ENCODE peak calls at places on chromosome 15, in six cellular contexts. One of them, this sample, is unnamed. For H3K36me3, the result is how much of the 10 kb centered on the place peaks cover.

GRCh38 chr15:40286061-40286532 is 3.2 kb upstream of the ANKRD63 start:
- DNase-seq in transverse colon: no peak
- DNase-seq in testis: no peak
- DNase-seq in H1: no peak
- DNase-seq in HCT116: no peak
- DNase-seq in K562: no peak
- DNase-seq in this sample: no peak

GRCh38 chr15:81235781-81236507 is 39.3 kb downstream of the IL16 start:
- DNase-seq in transverse colon: no peak
- DNase-seq in testis: peak
- DNase-seq in H1: no peak
- DNase-seq in HCT116: no peak
- DNase-seq in K562: peak
- DNase-seq in this sample: no peak

GRCh38 chr15:41773729-41774061 is 589 bp upstream of the MAPKBP1 start:
- DNase-seq in transverse colon: no peak
- DNase-seq in testis: no peak
- DNase-seq in H1: no peak
- DNase-seq in HCT116: no peak
- DNase-seq in K562: no peak
- DNase-seq in this sample: no peak

GRCh38 chr15:85485956-85486567 is 105.7 kb downstream of the AKAP13 start:
- DNase-seq in transverse colon: peak
- DNase-seq in testis: peak
- DNase-seq in H1: peak
- DNase-seq in HCT116: peak
- DNase-seq in K562: peak
- DNase-seq in this sample: peak

GRCh38 chr15:35725353-35725752 is 179.4 kb upstream of the DPH6 start:
- DNase-seq in transverse colon: no peak
- DNase-seq in testis: no peak
- DNase-seq in H1: no peak
- DNase-seq in HCT116: no peak
- DNase-seq in K562: no peak
- DNase-seq in this sample: no peak

GRCh38 chr15:101710806-101711205 is 13.5 kb downstream of the TARS3 start:
- DNase-seq in transverse colon: no peak
- DNase-seq in testis: no peak
- DNase-seq in H1: no peak
- DNase-seq in HCT116: no peak
- DNase-seq in K562: no peak
- DNase-seq in this sample: no peak

GRCh38 chr15:38598749-38599148 is 34.1 kb upstream of the RASGRP1 start:
- DNase-seq in transverse colon: no peak
- DNase-seq in testis: no peak
- DNase-seq in H1: no peak
- DNase-seq in HCT116: no peak
- DNase-seq in K562: no peak
- DNase-seq in this sample: no peak

GRCh38 chr15:43515731-43516130 is 1.7 kb upstream of the MAP1A start:
- DNase-seq in transverse colon: no peak
- DNase-seq in testis: no peak
- DNase-seq in H1: no peak
- DNase-seq in HCT116: no peak
- DNase-seq in K562: no peak
- DNase-seq in this sample: no peak

GRCh38 chr15:79932447-79932846 is 35.6 kb upstream of the MTHFS start:
- DNase-seq in transverse colon: no peak
- DNase-seq in testis: no peak
- DNase-seq in H1: no peak
- DNase-seq in HCT116: no peak
- DNase-seq in K562: no peak
- DNase-seq in this sample: no peak

GRCh38 chr15:61205427-61205826 is 23.7 kb downstream of the RORA start:
- DNase-seq in transverse colon: no peak
- DNase-seq in testis: no peak
- DNase-seq in H1: no peak
- DNase-seq in HCT116: no peak
- DNase-seq in K562: no peak
- DNase-seq in this sample: no peak

GRCh38 chr15:73935547-73935946 is 9.3 kb downstream of the LOXL1 start:
- DNase-seq in transverse colon: no peak
- DNase-seq in testis: no peak
- DNase-seq in H1: no peak
- DNase-seq in HCT116: no peak
- DNase-seq in K562: no peak
- DNase-seq in this sample: no peak

GRCh38 chr15:29056839-29057450 is 171.2 kb downstream of the APBA2 start:
- DNase-seq in transverse colon: no peak
- DNase-seq in testis: no peak
- DNase-seq in H1: peak
- DNase-seq in HCT116: no peak
- DNase-seq in K562: no peak
- DNase-seq in this sample: no peak

GRCh38 chr15:67446449-67446848 is 74.5 kb upstream of the C15orf61 start:
- DNase-seq in transverse colon: no peak
- DNase-seq in testis: no peak
- DNase-seq in H1: no peak
- DNase-seq in HCT116: no peak
- DNase-seq in K562: no peak
- DNase-seq in this sample: no peak

GRCh38 chr15:48925714-48926223 is 38.0 kb downstream of the SHC4 start:
- DNase-seq in transverse colon: no peak
- DNase-seq in testis: no peak
- DNase-seq in H1: no peak
- DNase-seq in HCT116: peak
- DNase-seq in K562: peak
- DNase-seq in this sample: no peak

GRCh38 chr15:41796457-41796856 is 22.2 kb downstream of the MAPKBP1 start:
- DNase-seq in transverse colon: no peak
- DNase-seq in testis: no peak
- DNase-seq in H1: no peak
- DNase-seq in HCT116: no peak
- DNase-seq in K562: no peak
- DNase-seq in this sample: no peak

GRCh38 chr15:42996871-42997270 is 76.3 kb upstream of the TTBK2 start:
- DNase-seq in transverse colon: no peak
- DNase-seq in testis: no peak
- DNase-seq in H1: no peak
- DNase-seq in HCT116: no peak
- DNase-seq in K562: no peak
- DNase-seq in this sample: no peak

GRCh38 chr15:99085413-99086326 is 19.2 kb upstream of the SYNM start:
- DNase-seq in transverse colon: no peak
- DNase-seq in testis: no peak
- DNase-seq in H1: no peak
- DNase-seq in HCT116: no peak
- DNase-seq in K562: no peak
- DNase-seq in this sample: no peak

GRCh38 chr15:98904466-98905048 is 103.0 kb downstream of the PGPEP1L start:
- DNase-seq in transverse colon: peak
- DNase-seq in testis: peak
- DNase-seq in H1: no peak
- DNase-seq in HCT116: peak
- DNase-seq in K562: peak
- DNase-seq in this sample: no peak

GRCh38 chr15:63181658-63182057 is 7.7 kb upstream of the RAB8B start:
- DNase-seq in transverse colon: no peak
- DNase-seq in testis: no peak
- DNase-seq in H1: no peak
- DNase-seq in HCT116: no peak
- DNase-seq in K562: no peak
- DNase-seq in this sample: no peak

GRCh38 chr15:32919749-32920414 is 202.1 kb downstream of the GREM1 start:
- DNase-seq in transverse colon: no peak
- DNase-seq in testis: no peak
- DNase-seq in H1: no peak
- DNase-seq in HCT116: no peak
- DNase-seq in K562: no peak
- DNase-seq in this sample: no peak

GRCh38 chr15:55627730-55628368 is 39.7 kb upstream of the PYGO1 start:
- DNase-seq in transverse colon: no peak
- DNase-seq in testis: no peak
- DNase-seq in H1: no peak
- DNase-seq in HCT116: peak
- DNase-seq in K562: peak
- DNase-seq in this sample: no peak

GRCh38 chr15:35181538-35181937 is 96.4 kb upstream of the NANOGP8 start:
- DNase-seq in transverse colon: no peak
- DNase-seq in testis: no peak
- DNase-seq in H1: no peak
- DNase-seq in HCT116: peak
- DNase-seq in K562: no peak
- DNase-seq in this sample: no peak

DNA sequence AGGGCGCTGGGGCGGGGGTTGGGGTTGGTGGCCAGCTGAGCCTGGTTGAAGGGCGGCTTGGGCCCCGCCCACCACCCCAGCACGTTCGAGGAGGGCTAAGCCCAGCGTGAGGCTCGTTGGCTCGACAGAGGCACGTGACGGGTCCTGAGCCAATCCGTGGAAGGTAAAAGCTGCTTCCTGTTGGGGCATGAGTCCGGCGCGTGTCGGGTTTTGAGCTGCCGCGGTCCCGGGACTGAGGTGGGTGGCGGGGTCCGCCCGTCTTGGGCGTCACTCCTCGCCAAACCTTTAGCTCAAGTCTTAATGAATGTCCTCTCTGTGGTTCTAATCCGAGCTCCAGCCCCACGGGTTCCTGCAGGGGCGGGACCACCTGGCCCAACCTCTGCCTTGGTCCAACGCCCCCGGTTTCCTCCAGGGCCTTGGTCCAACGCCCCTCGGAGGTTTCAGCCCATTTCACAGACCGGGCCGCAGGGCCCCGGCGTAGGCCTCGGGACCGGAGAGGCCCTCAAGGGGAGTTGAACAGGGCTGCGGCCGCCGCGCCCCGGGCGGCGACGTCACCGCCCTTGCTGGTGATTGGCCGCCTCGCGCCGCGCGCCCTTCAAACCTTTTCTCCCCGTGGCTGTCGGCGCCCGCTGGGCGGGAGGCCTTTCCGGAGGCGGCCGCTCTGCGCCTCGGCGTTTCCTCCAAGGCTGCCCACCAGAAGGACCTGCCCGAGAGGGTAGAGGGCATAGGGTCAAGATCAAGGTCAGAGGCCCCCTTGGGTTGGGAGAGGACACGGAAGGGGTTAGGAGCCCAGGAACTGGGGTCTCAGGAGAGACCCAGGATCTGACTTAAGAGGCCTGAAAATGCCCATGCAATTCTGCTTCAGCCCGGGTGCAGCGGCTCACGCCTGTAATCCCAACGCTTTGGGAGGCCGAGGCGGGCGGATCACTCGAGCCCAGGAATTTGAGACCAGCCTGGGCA is at the start of gene RCCD1:
- DNase-seq in transverse colon: peak
- DNase-seq in testis: peak
- DNase-seq in H1: peak
- DNase-seq in HCT116: peak
- DNase-seq in K562: peak
- DNase-seq in this sample: peak
- TF ChIP-seq POLR2A in transverse colon: peak
- TF ChIP-seq POLR2A in testis: no peak
- TF ChIP-seq POLR2A in H1: peak
- TF ChIP-seq POLR2A in HCT116: peak
- TF ChIP-seq POLR2A in K562: peak
- TF ChIP-seq POLR2A in this sample: peak

GRCh38 chr15:45131510-45131909 is 1.7 kb downstream of the DUOX1 start:
- DNase-seq in transverse colon: no peak
- DNase-seq in testis: no peak
- DNase-seq in H1: no peak
- DNase-seq in HCT116: no peak
- DNase-seq in K562: no peak
- DNase-seq in this sample: no peak

GRCh38 chr15:45128971-45129639 is 574 bp downstream of the DUOXA1 start:
- DNase-seq in transverse colon: no peak
- DNase-seq in testis: no peak
- DNase-seq in H1: no peak
- DNase-seq in HCT116: no peak
- DNase-seq in K562: no peak
- DNase-seq in this sample: peak

GRCh38 chr15:45132844-45133560 is 3.2 kb downstream of the DUOX1 start:
- DNase-seq in transverse colon: no peak
- DNase-seq in testis: no peak
- DNase-seq in H1: no peak
- DNase-seq in HCT116: no peak
- DNase-seq in K562: no peak
- DNase-seq in this sample: no peak

GRCh38 chr15:45129651-45130129 is at the start of the genes DUOX1 and DUOXA1:
- DNase-seq in transverse colon: peak
- DNase-seq in testis: no peak
- DNase-seq in H1: peak
- DNase-seq in HCT116: peak
- DNase-seq in K562: peak
- DNase-seq in this sample: peak

DNA sequence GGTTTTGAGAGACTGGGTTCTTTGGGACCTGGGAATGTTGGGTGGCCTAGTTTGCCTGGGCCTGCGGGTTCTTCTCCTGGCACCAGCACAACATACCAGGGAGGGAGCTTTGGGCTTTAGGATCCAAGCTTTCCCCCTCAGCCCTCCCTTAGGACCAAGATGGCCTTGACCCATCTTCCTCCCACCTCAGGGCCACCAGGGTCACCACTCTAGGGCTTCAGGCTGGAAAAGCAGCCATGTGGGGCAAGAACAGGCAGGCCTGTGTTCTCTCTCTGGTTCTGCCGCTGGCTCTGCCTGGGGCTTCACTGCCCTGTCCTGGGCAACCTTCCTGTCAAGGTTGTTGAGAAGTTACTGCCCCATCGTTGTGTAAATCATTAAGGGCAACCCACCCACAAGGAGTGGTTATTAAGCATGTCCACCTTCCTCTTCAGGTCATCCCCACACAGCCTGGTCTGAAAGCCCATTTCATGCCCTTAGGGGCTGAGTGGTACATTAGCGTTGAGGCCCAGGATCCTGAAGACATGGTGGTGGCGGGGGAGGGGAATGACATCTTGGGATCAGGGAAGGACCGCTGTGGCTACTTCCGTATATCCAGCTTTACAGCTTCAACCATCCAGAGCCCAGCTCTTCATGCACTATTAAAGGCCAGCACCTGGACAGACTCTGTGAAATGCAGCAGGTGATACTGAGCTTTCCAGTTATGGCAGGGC is 652 bp downstream of the DUOX1 start:
- DNase-seq in transverse colon: no peak
- DNase-seq in testis: no peak
- DNase-seq in H1: no peak
- DNase-seq in HCT116: no peak
- DNase-seq in K562: no peak
- DNase-seq in this sample: no peak
- H3K27ac ChIP-seq in transverse colon: no peak
- H3K27ac ChIP-seq in testis: no peak
- H3K27ac ChIP-seq in H1: no peak
- H3K27ac ChIP-seq in HCT116: peak
- H3K27ac ChIP-seq in K562: no peak
- H3K27ac ChIP-seq in this sample: no peak

GRCh38 chr15:78477295-78477694 is 30.1 kb upstream of the HYKK start:
- DNase-seq in transverse colon: no peak
- DNase-seq in testis: no peak
- DNase-seq in H1: no peak
- DNase-seq in HCT116: no peak
- DNase-seq in K562: no peak
- DNase-seq in this sample: no peak
- H3K36me3 ChIP-seq in transverse colon: half or more
- H3K36me3 ChIP-seq in testis: under half
- H3K36me3 ChIP-seq in H1: under half
- H3K36me3 ChIP-seq in HCT116: half or more
- H3K36me3 ChIP-seq in K562: half or more
- H3K36me3 ChIP-seq in this sample: under half

GRCh38 chr15:52080031-52080430 is 32.5 kb downstream of the BCL2L10 start:
- DNase-seq in transverse colon: no peak
- DNase-seq in testis: no peak
- DNase-seq in H1: no peak
- DNase-seq in HCT116: no peak
- DNase-seq in K562: no peak
- DNase-seq in this sample: no peak
- TF ChIP-seq POLR2A in transverse colon: no peak
- TF ChIP-seq POLR2A in testis: no peak
- TF ChIP-seq POLR2A in H1: no peak
- TF ChIP-seq POLR2A in HCT116: no peak
- TF ChIP-seq POLR2A in K562: no peak
- TF ChIP-seq POLR2A in this sample: no peak

This sample was measured in heart left ventricle.